ENCODE peak calls at places on chromosome X, in four cellular contexts. R, E, Q and F are unnamed samples.

GRCh38 chrX:130091976-130092522 is 18.2 kb downstream of the ELF4 start:
- DNase-seq in R (no peak), E (no peak), Q (no peak), F (peak)

GRCh38 chrX:12308420-12308819 is 170.1 kb downstream of the FRMPD4 start:
- DNase-seq in R (no peak), E (no peak), Q (no peak), F (no peak)

GRCh38 chrX:150366951-150367545 is 3.9 kb downstream of the MAMLD1 start:
- DNase-seq in R (no peak), E (no peak), Q (no peak), F (no peak)

GRCh38 chrX:38678217-38678616 is 116.9 kb downstream of the TSPAN7 start:
- DNase-seq in R (no peak), E (no peak), Q (no peak), F (no peak)

GRCh38 chrX:102714994-102715393 is 2.7 kb downstream of the GPRASP2 start:
- DNase-seq in R (no peak), E (no peak), Q (no peak), F (no peak)

GRCh38 chrX:153442463-153442862 is 3.4 kb downstream of the TREX2 start:
- DNase-seq in R (no peak), E (no peak), Q (no peak), F (no peak)

GRCh38 chrX:103404225-103405008 is 28.1 kb downstream of the BEX3 start:
- DNase-seq in R (peak), E (no peak), Q (peak), F (peak)

GRCh38 chrX:44012484-44013096 is 39.4 kb upstream of the NDP start:
- DNase-seq in R (peak), E (no peak), Q (no peak), F (peak)

GRCh38 chrX:19360903-19361302 is 17.2 kb downstream of the PDHA1 start:
- DNase-seq in R (no peak), E (no peak), Q (no peak), F (no peak)

GRCh38 chrX:288561-288991 is 7.4 kb downstream of the PLCXD1 start:
- DNase-seq in R (no peak), E (no peak), Q (no peak), F (no peak)

GRCh38 chrX:108230562-108230961 is 139.0 kb downstream of the ATG4A start:
- DNase-seq in R (no peak), E (no peak), Q (no peak), F (no peak)

GRCh38 chrX:13418126-13419091 is 98.6 kb upstream of the ATXN3L start:
- DNase-seq in R (no peak), E (no peak), Q (no peak), F (peak)

GRCh38 chrX:131564553-131565229 is 20.8 kb downstream of the OR13H1 start:
- DNase-seq in R (no peak), E (no peak), Q (no peak), F (no peak)

GRCh38 chrX:5876984-5877655 is 351.5 kb downstream of the NLGN4X start:
- DNase-seq in R (peak), E (no peak), Q (peak), F (no peak)

GRCh38 chrX:13607996-13608365 is 38.6 kb downstream of the EGFL6 start:
- DNase-seq in R (no peak), E (no peak), Q (no peak), F (no peak)

GRCh38 chrX:74853255-74853654 is 72.0 kb downstream of the NEXMIF start:
- DNase-seq in R (no peak), E (no peak), Q (no peak), F (no peak)

GRCh38 chrX:116170444-116170843 is at the start of gene AGTR2:
- DNase-seq in R (no peak), E (no peak), Q (no peak), F (no peak)

GRCh38 chrX:106894392-106894909 is 8.7 kb downstream of the RIPPLY1 start:
- DNase-seq in R (peak), E (no peak), Q (peak), F (peak)

GRCh38 chrX:53716328-53717088 is 30.0 kb upstream of the HUWE1 start:
- DNase-seq in R (no peak), E (no peak), Q (no peak), F (peak)

GRCh38 chrX:14673764-14674163 is 144.4 kb downstream of the GLRA2 start:
- DNase-seq in R (no peak), E (no peak), Q (no peak), F (peak)

GRCh38 chrX:150680974-150681373 is 12.2 kb upstream of the MTMR1 start:
- DNase-seq in R (peak), E (peak), Q (no peak), F (peak)

GRCh38 chrX:120769576-120770341 is 105.9 kb downstream of the CT47B1 start:
- DNase-seq in R (no peak), E (peak), Q (no peak), F (peak)

GRCh38 chrX:40700640-40701342 is 34.6 kb downstream of the MED14 start:
- DNase-seq in R (no peak), E (peak), Q (no peak), F (no peak)

GRCh38 chrX:150375243-150375642 is 12.1 kb downstream of the MAMLD1 start:
- DNase-seq in R (no peak), E (no peak), Q (no peak), F (no peak)

GRCh38 chrX:65866146-65866545 is 173.7 kb downstream of the VSIG4 start:
- DNase-seq in R (no peak), E (no peak), Q (no peak), F (no peak)